ENCODE peak calls at places on chromosomes 16 and 17, in four cellular contexts. Q is PC-3, V is right lobe of liver, S is left ventricle myocardium inferior. W is an unnamed sample. For H3K4me1, the result is how much of the 10 kb centered on the place peaks cover.

GRCh38 chr17:28470266-28471126 is 2.9 kb upstream of the SLC13A2 start:
- DNase-seq in Q (no peak), V (no peak), S (no peak), W (no peak)

GRCh38 chr17:4648741-4649140 is 7.3 kb upstream of the ALOX15 start:
- DNase-seq in Q (no peak), V (no peak), S (no peak), W (no peak)

GRCh38 chr16:3829631-3830536 is 50.6 kb downstream of the CREBBP start:
- DNase-seq in Q (no peak), V (no peak), S (no peak), W (no peak)

GRCh38 chr17:75077490-75078096 is 10.2 kb upstream of the SLC16A5 start:
- DNase-seq in Q (no peak), V (peak), S (peak), W (peak)

GRCh38 chr16:85399583-85400284 is 213.4 kb upstream of the GSE1 start:
- DNase-seq in Q (no peak), V (peak), S (peak), W (peak)

GRCh38 chr17:71011389-71011788 is 842.1 kb downstream of the KCNJ2 start:
- DNase-seq in Q (no peak), V (no peak), S (no peak), W (no peak)

GRCh38 chr17:17663160-17664072 is 17.8 kb upstream of the RAI1 start:
- DNase-seq in Q (peak), V (no peak), S (peak), W (no peak)

GRCh38 chr17:66900126-66901010 is 64.1 kb upstream of the CACNG4 start:
- DNase-seq in Q (peak), V (no peak), S (no peak), W (no peak)

GRCh38 chr16:24018485-24018884 is 182.7 kb downstream of the PRKCB start:
- DNase-seq in Q (no peak), V (no peak), S (no peak), W (no peak)

GRCh38 chr16:78684655-78685400 is 585.4 kb downstream of the WWOX start:
- DNase-seq in Q (no peak), V (no peak), S (peak), W (no peak)

GRCh38 chr16:3004319-3004718 is 8.4 kb upstream of the CLDN9 start:
- DNase-seq in Q (no peak), V (no peak), S (no peak), W (peak)

GRCh38 chr17:8226536-8227237 is 16.3 kb upstream of the AURKB start:
- DNase-seq in Q (peak), V (no peak), S (peak), W (no peak)

GRCh38 chr17:15456972-15457722 is 10.3 kb downstream of the CDRT4 start:
- DNase-seq in Q (peak), V (no peak), S (peak), W (no peak)

GRCh38 chr16:57988929-57989328 is 11.5 kb downstream of the ZNF319 start:
- DNase-seq in Q (no peak), V (peak), S (peak), W (peak)

GRCh38 chr17:64399071-64399766 is 8.6 kb upstream of the PECAM1 start:
- DNase-seq in Q (peak), V (peak), S (no peak), W (no peak)

GRCh38 chr17:63445571-63446217 is 412 bp downstream of the CYB561 start:
- DNase-seq in Q (peak), V (peak), S (no peak), W (no peak)

GRCh38 chr17:27878776-27879562 is 14.2 kb downstream of the LYRM9 start:
- DNase-seq in Q (no peak), V (no peak), S (no peak), W (no peak)

GRCh38 chr16:14378684-14379467 is 251.2 kb downstream of the PARN start:
- DNase-seq in Q (peak), V (no peak), S (no peak), W (peak)

GRCh38 chr16:30527635-30528178 is 1.3 kb upstream of the ZNF768 start:
- DNase-seq in Q (peak), V (no peak), S (no peak), W (no peak)

GRCh38 chr17:40113110-40113960 is 8.4 kb upstream of the MSL1 start:
- DNase-seq in Q (peak), V (peak), S (peak), W (peak)

GRCh38 chr16:88993006-88993787 is 16.2 kb upstream of the CBFA2T3 start:
- DNase-seq in Q (no peak), V (no peak), S (no peak), W (peak)

GRCh38 chr17:14337596-14338079 is 36.8 kb downstream of the HS3ST3B1 start:
- DNase-seq in Q (no peak), V (no peak), S (no peak), W (no peak)

GRCh38 chr17:31413871-31414589 is 22.6 kb downstream of the RAB11FIP4 start:
- DNase-seq in Q (peak), V (peak), S (no peak), W (no peak)

GRCh38 chr17:41392278-41392677 is 5.1 kb downstream of the KRT31 start:
- DNase-seq in Q (no peak), V (no peak), S (no peak), W (no peak)
- TF ChIP-seq CTCF in Q (no peak), V (no peak), S (no peak), W (no peak)

GRCh38 chr17:50364715-50365114 is 8.3 kb downstream of the MRPL27 start:
- DNase-seq in Q (no peak), V (peak), S (no peak), W (peak)
- H3K27ac ChIP-seq in Q (no peak), V (no peak), S (no peak), W (no peak)

GRCh38 chr17:77036841-77037381 is 103.9 kb upstream of the SEC14L1 start:
- DNase-seq in Q (no peak), V (no peak), S (peak), W (no peak)
- H3K4me1 ChIP-seq in Q (under half), V (under half), S (under half), W (under half)

GRCh38 chr17:43330876-43331639 is 67.7 kb upstream of the ARL4D start:
- DNase-seq in Q (no peak), V (no peak), S (no peak), W (no peak)
- TF ChIP-seq CTCF in Q (no peak), V (no peak), S (no peak), W (no peak)

GRCh38 chr16:56357765-56358322 is 67.5 kb downstream of the AMFR start:
- DNase-seq in Q (no peak), V (no peak), S (peak), W (no peak)
- H3K27ac ChIP-seq in Q (no peak), V (peak), S (peak), W (peak)